ENCODE peak calls at places on chromosome 15, in nine cellular contexts. P, K, I, Y, D, N, G, V and U are unnamed samples.

GRCh38 chr15:24068102-24068501 is 381.0 kb upstream of the NDN start:
- DNase-seq in D (no peak), K (no peak), G (no peak), V (no peak), I (no peak), P (no peak), Y (no peak), N (no peak), U (no peak)

GRCh38 chr15:81274932-81275341 is 49.0 kb downstream of the STARD5 start:
- DNase-seq in G (peak; percentile 54), I (peak; percentile 42), D (peak; percentile 86), Y (peak; percentile 78), V (peak; percentile 81), P (peak; percentile 57), N (peak; percentile 95), K (peak; percentile 79), U (peak; percentile 88)

GRCh38 chr15:94677202-94677790 is 445.9 kb downstream of the MCTP2 start:
- DNase-seq in G (peak; percentile 96), P (no peak), D (no peak), N (no peak), I (no peak), K (no peak), V (no peak), Y (no peak), U (no peak)

GRCh38 chr15:70030851-70031645 is 66.7 kb downstream of the TLE3 start:
- DNase-seq in V (no peak), Y (peak; percentile 46), N (no peak), P (no peak), D (no peak), K (no peak), I (no peak), G (peak; percentile 11), U (no peak)

GRCh38 chr15:25987638-25988037 is 124.5 kb upstream of the ATP10A start:
- DNase-seq in G (no peak), K (no peak), V (no peak), D (no peak), P (no peak), I (no peak), N (no peak), Y (no peak), U (no peak)

GRCh38 chr15:35557544-35557943 is 11.6 kb upstream of the DPH6 start:
- DNase-seq in Y (no peak), K (peak; percentile 80), N (no peak), P (peak; percentile 90), G (peak; percentile 83), D (peak; percentile 90), I (no peak), V (peak; percentile 89), U (no peak)

GRCh38 chr15:48330855-48331795 is at the start of gene DUT:
- DNase-seq in V (peak; percentile 92), I (peak; percentile 89), Y (peak; percentile 92), K (peak; percentile 34), G (peak; percentile 82), D (peak; percentile 74), P (peak; percentile 59), N (peak; percentile 89), U (peak; percentile 95)

GRCh38 chr15:59532770-59533379 is 78.7 kb upstream of the GCNT3 start:
- DNase-seq in D (peak; percentile 21), V (peak; percentile 62), Y (no peak), N (peak; percentile 80), G (no peak), I (no peak), P (peak; percentile 22), K (peak; percentile 45), U (no peak)

GRCh38 chr15:25624504-25625172 is 185.8 kb upstream of the UBE3A start:
- DNase-seq in K (no peak), P (no peak), N (no peak), Y (no peak), I (peak; percentile 58), G (no peak), V (peak; percentile 9), D (no peak), U (peak; percentile 60)

GRCh38 chr15:73388256-73388781 is 19.6 kb upstream of the HCN4 start:
- DNase-seq in V (peak; percentile 68), K (peak; percentile 72), Y (peak; percentile 29), N (peak; percentile 30), P (peak; percentile 18), I (no peak), G (peak; percentile 58), D (peak; percentile 68), U (no peak)

GRCh38 chr15:91384189-91384720 is 284.2 kb downstream of the SV2B start:
- DNase-seq in K (no peak), P (no peak), V (no peak), N (no peak), D (no peak), I (no peak), Y (no peak), G (no peak), U (peak; percentile 47)

GRCh38 chr15:90871716-90872480 is 3.5 kb downstream of the FURIN start:
- DNase-seq in G (no peak), N (peak; percentile 58), K (no peak), D (no peak), V (peak; percentile 55), I (no peak), Y (no peak), P (no peak), U (peak; percentile 79)

DNA sequence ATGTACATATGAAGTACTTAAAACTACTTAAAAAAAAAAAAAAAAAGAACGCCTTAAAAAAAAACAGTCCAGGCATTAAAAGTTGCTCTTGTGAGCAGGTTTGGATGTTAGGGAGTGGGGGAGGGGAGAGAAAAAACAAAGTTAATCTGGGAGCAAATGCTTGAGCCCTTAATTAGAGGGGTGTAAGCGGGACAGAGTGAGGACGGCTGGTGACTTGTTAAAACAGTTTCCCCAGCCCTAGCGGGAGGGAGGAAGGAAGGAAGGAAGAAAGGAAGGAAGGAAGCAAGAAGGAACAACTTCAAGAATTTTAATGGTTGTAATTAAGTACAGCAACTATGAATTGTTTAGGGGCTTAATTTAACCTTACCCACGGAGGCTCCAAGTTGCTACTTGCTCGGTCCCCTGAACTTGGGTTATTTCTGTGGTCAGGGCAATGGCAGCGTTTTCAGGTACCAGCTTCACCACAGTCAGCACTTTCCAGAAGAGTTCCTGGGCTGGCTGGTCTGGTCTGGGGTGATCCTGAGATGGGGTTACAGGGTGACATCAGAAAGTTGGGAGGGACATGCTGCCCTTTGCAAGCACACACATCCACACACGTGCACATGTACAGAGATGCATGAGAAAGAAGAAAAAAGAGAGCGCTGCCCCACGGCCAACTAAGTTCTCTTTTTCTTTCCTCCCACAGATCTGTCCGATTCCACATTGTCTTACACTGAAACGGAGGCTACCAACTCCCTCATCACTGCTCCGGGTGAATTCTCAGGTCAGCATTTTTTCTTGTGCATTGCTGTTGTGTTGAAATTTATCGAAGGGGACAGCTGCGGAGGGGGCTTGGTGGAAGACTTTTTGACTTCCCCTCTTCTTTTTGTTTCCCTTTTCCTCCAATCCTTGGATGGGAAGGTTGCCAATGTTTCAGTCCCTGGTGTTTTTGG is 14.0 kb downstream of the SMAD6 start:
- DNase-seq in G (no peak), K (no peak), I (no peak), Y (no peak), D (no peak), N (no peak), P (no peak), V (no peak), U (no peak)
- H3K36me3 ChIP-seq in G (no peaks in the 10 kb centered on the region), K (no peaks in the 10 kb centered on the region), I (peaks cover 28% of the 10 kb centered on the region), Y (peaks cover 16% of the 10 kb centered on the region), D (peaks cover 44% of the 10 kb centered on the region), N (no peaks in the 10 kb centered on the region), P (peaks cover 5% of the 10 kb centered on the region), V (peaks cover 5% of the 10 kb centered on the region), U (no peaks in the 10 kb centered on the region)

GRCh38 chr15:96112018-96112417 is 218.5 kb upstream of the NR2F2 start:
- DNase-seq in K (no peak), D (no peak), P (no peak), G (no peak), Y (no peak), I (no peak), N (no peak), V (no peak), U (no peak)

GRCh38 chr15:96107922-96108321 is 222.6 kb upstream of the NR2F2 start:
- DNase-seq in I (no peak), V (peak; percentile 21), K (no peak), N (no peak), P (peak; percentile 45), D (peak; percentile 54), Y (no peak), G (no peak), U (no peak)

GRCh38 chr15:96108405-96108804 is 222.1 kb upstream of the NR2F2 start:
- DNase-seq in G (no peak), V (no peak), D (no peak), P (no peak), Y (no peak), K (no peak), N (no peak), I (no peak), U (no peak)

GRCh38 chr15:96115642-96116041 is 214.9 kb upstream of the NR2F2 start:
- DNase-seq in G (peak; percentile 16), D (peak; percentile 75), V (peak; percentile 63), P (peak; percentile 84), K (no peak), N (no peak), I (no peak), Y (no peak), U (no peak)

GRCh38 chr15:96109820-96110219 is 220.7 kb upstream of the NR2F2 start:
- DNase-seq in K (no peak), D (no peak), P (no peak), N (no peak), I (no peak), Y (no peak), G (no peak), V (no peak), U (no peak)
- H3K4me3 ChIP-seq in K (no peak overlapping the region), D (no peak overlapping the region), P (no peak overlapping the region), N (no peak overlapping the region), I (no peak overlapping the region), Y (no peak overlapping the region), G (no peak overlapping the region), V (no peak overlapping the region), U (no peak overlapping the region)

GRCh38 chr15:92393287-92393993 is at the start of gene ST8SIA2:
- DNase-seq in I (peak; percentile 32), G (peak; percentile 48), V (peak; percentile 39), Y (no peak), N (peak; percentile 87), K (no peak), D (no peak), P (no peak), U (no peak)

GRCh38 chr15:92395557-92395956 is 1.9 kb downstream of the ST8SIA2 start:
- DNase-seq in G (no peak), V (no peak), D (no peak), K (no peak), Y (no peak), P (no peak), I (no peak), N (no peak), U (no peak)

GRCh38 chr15:92395176-92395521 is 1.5 kb downstream of the ST8SIA2 start:
- DNase-seq in V (no peak), Y (no peak), I (no peak), G (no peak), N (no peak), P (no peak), K (no peak), D (no peak), U (no peak)

GRCh38 chr15:92393994-92394326 is 279 bp downstream of the ST8SIA2 start:
- DNase-seq in P (no peak), I (no peak), N (peak; percentile 64), V (no peak), K (no peak), D (no peak), G (no peak), Y (no peak), U (no peak)

GRCh38 chr15:92394327-92395175 is 870 bp downstream of the ST8SIA2 start:
- DNase-seq in I (no peak), P (no peak), G (no peak), K (no peak), Y (no peak), D (no peak), N (peak; percentile 64), V (no peak), U (no peak)
- H3K27ac ChIP-seq in I (no peak overlapping the region), P (no peak overlapping the region), G (no peak overlapping the region), K (no peak overlapping the region), Y (no peak overlapping the region), D (no peak overlapping the region), N (no peak overlapping the region), V (no peak overlapping the region), U (no peak overlapping the region)

GRCh38 chr15:52378746-52379394 is 83.3 kb upstream of the MYO5C start:
- DNase-seq in N (no peak), D (no peak), Y (no peak), K (no peak), V (no peak), G (no peak), P (no peak), I (no peak), U (no peak)
- H3K36me3 ChIP-seq in N (peaks cover 13% of the 10 kb centered on the region), D (peaks cover 24% of the 10 kb centered on the region), Y (peaks cover 69% of the 10 kb centered on the region), K (no peaks in the 10 kb centered on the region), V (peaks cover 37% of the 10 kb centered on the region), G (peaks cover 17% of the 10 kb centered on the region), P (peaks cover 17% of the 10 kb centered on the region), I (peaks cover 57% of the 10 kb centered on the region), U (peaks cover 4% of the 10 kb centered on the region)